ENCODE peak calls at places on chromosomes 5 and 9, in eight cellular contexts. A is EL; P is non-pigmented ciliary epithelial cell; K is T follicular helper cell; Z is vagina; R is left ventricle myocardium superior; D is mesenteric fat pad; W is activated CD4-positive, alpha-beta T cell treated with anti-CD3 and anti-CD28 coated beads, Interleukin-2, amount 50 U/mL, for 4 hours. H is an unnamed sample.

GRCh38 chr5:61330879-61331406 is 1.1 kb upstream of the ZSWIM6 start:
- DNase-seq in A (peak), P (no peak), K (peak), Z (no peak), R (peak), D (peak), W (peak), H (peak)

GRCh38 chr9:81874926-81875325 is 53.3 kb upstream of the SPATA31D4 start:
- DNase-seq in A (peak), P (peak), K (no peak), Z (no peak), R (no peak), D (no peak), W (no peak), H (no peak)

GRCh38 chr5:105961572-105961971 is 1709.2 kb downstream of the EFNA5 start:
- DNase-seq in A (no peak), P (no peak), K (no peak), Z (no peak), R (no peak), D (no peak), W (no peak), H (no peak)

GRCh38 chr9:108125541-108125940 is 636.0 kb upstream of the KLF4 start:
- DNase-seq in A (no peak), P (no peak), K (no peak), Z (no peak), R (peak), D (no peak), W (no peak), H (no peak)

GRCh38 chr5:115419794-115420585 is 123.5 kb upstream of the CCDC112 start:
- DNase-seq in A (peak), P (peak), K (no peak), Z (no peak), R (no peak), D (no peak), W (no peak), H (no peak)

GRCh38 chr5:67166460-67166871 is 30.1 kb downstream of the CD180 start:
- DNase-seq in A (no peak), P (no peak), K (peak), Z (no peak), R (peak), D (no peak), W (peak), H (peak)

GRCh38 chr9:2418619-2419018 is 203.0 kb upstream of the VLDLR start:
- DNase-seq in A (peak), P (peak), K (no peak), Z (no peak), R (no peak), D (no peak), W (no peak), H (no peak)

GRCh38 chr9:135009051-135009560 is 78.4 kb upstream of the OLFM1 start:
- DNase-seq in A (no peak), P (no peak), K (no peak), Z (no peak), R (no peak), D (no peak), W (no peak), H (no peak)

GRCh38 chr9:121640076-121640475 is 11.4 kb upstream of the DAB2IP start:
- DNase-seq in A (peak), P (no peak), K (no peak), Z (no peak), R (peak), D (no peak), W (no peak), H (peak)

GRCh38 chr5:167219296-167219695 is 1072.1 kb upstream of the WWC1 start:
- DNase-seq in A (no peak), P (no peak), K (no peak), Z (no peak), R (no peak), D (no peak), W (no peak), H (no peak)

GRCh38 chr5:58459276-58459859 is 518 bp downstream of the PLK2 start:
- DNase-seq in A (no peak), P (no peak), K (peak), Z (no peak), R (peak), D (peak), W (peak), H (peak)

GRCh38 chr5:143134900-143135299 is 268.6 kb downstream of the NR3C1 start:
- DNase-seq in A (no peak), P (no peak), K (no peak), Z (no peak), R (no peak), D (no peak), W (no peak), H (no peak)

GRCh38 chr9:87894998-87895625 is 12.4 kb downstream of the SPATA31E1 start:
- DNase-seq in A (no peak), P (no peak), K (no peak), Z (peak), R (no peak), D (no peak), W (no peak), H (no peak)

GRCh38 chr5:30040483-30041116 is 1152.9 kb upstream of the CDH6 start:
- DNase-seq in A (peak), P (peak), K (no peak), Z (no peak), R (no peak), D (no peak), W (no peak), H (no peak)

GRCh38 chr5:149429839-149430721 is 51.0 kb upstream of the IL17B start:
- DNase-seq in A (no peak), P (no peak), K (no peak), Z (no peak), R (peak), D (no peak), W (no peak), H (peak)

GRCh38 chr9:83935276-83935890 is 14.2 kb upstream of the KIF27 start:
- DNase-seq in A (peak), P (no peak), K (no peak), Z (no peak), R (no peak), D (no peak), W (no peak), H (no peak)

GRCh38 chr9:119802621-119803020 is 433.4 kb upstream of the BRINP1 start:
- DNase-seq in A (no peak), P (no peak), K (no peak), Z (no peak), R (peak), D (no peak), W (no peak), H (peak)

GRCh38 chr5:9557696-9558095 is 11.8 kb upstream of the SEMA5A start:
- DNase-seq in A (peak), P (no peak), K (no peak), Z (no peak), R (no peak), D (no peak), W (no peak), H (no peak)

GRCh38 chr5:119291056-119291455 is 64.8 kb upstream of the TNFAIP8 start:
- DNase-seq in A (no peak), P (no peak), K (no peak), Z (no peak), R (no peak), D (no peak), W (no peak), H (no peak)

GRCh38 chr5:76332102-76332501 is 71.0 kb upstream of the IQGAP2 start:
- DNase-seq in A (no peak), P (no peak), K (no peak), Z (no peak), R (no peak), D (no peak), W (no peak), H (peak)

GRCh38 chr5:67377651-67378050 is 181.1 kb upstream of the CD180 start:
- DNase-seq in A (no peak), P (no peak), K (no peak), Z (no peak), R (no peak), D (no peak), W (no peak), H (no peak)

GRCh38 chr5:129963359-129963758 is 59.1 kb downstream of the CHSY3 start:
- DNase-seq in A (peak), P (peak), K (no peak), Z (no peak), R (no peak), D (no peak), W (no peak), H (no peak)

GRCh38 chr9:121281614-121282291 is 13.8 kb downstream of the GSN start:
- DNase-seq in A (peak), P (no peak), K (no peak), Z (no peak), R (peak), D (peak), W (no peak), H (peak)

GRCh38 chr5:134555889-134556311 is 30.4 kb downstream of the JADE2 start:
- DNase-seq in A (peak), P (no peak), K (peak), Z (no peak), R (peak), D (no peak), W (peak), H (peak)

GRCh38 chr9:135108801-135109500 is 21.5 kb downstream of the OLFM1 start:
- DNase-seq in A (no peak), P (no peak), K (no peak), Z (no peak), R (no peak), D (no peak), W (no peak), H (no peak)

GRCh38 chr9:130426467-130426773 is 18.3 kb upstream of the ASS1 start:
- DNase-seq in A (no peak), P (no peak), K (no peak), Z (no peak), R (no peak), D (no peak), W (no peak), H (no peak)

GRCh38 chr5:134577022-134577795 is 51.7 kb downstream of the JADE2 start:
- DNase-seq in A (peak), P (no peak), K (no peak), Z (no peak), R (no peak), D (no peak), W (no peak), H (no peak)

GRCh38 chr9:129181246-129181645 is 3.2 kb upstream of the IER5L start:
- DNase-seq in A (no peak), P (no peak), K (no peak), Z (no peak), R (no peak), D (no peak), W (no peak), H (no peak)

GRCh38 chr9:113886003-113886324 is 9.9 kb downstream of the ZNF618 start:
- DNase-seq in A (no peak), P (no peak), K (no peak), Z (no peak), R (no peak), D (no peak), W (no peak), H (no peak)

GRCh38 chr9:98558575-98558974 is 150.2 kb downstream of the GABBR2 start:
- DNase-seq in A (no peak), P (no peak), K (no peak), Z (no peak), R (no peak), D (no peak), W (no peak), H (no peak)

GRCh38 chr5:72860499-72860898 is 44.0 kb downstream of the TNPO1 start:
- DNase-seq in A (peak), P (no peak), K (no peak), Z (no peak), R (no peak), D (no peak), W (no peak), H (no peak)

GRCh38 chr5:24289582-24289981 is 355.2 kb downstream of the CDH10 start:
- DNase-seq in A (no peak), P (no peak), K (no peak), Z (no peak), R (no peak), D (no peak), W (no peak), H (no peak)

GRCh38 chr5:110790673-110791072 is 51.9 kb downstream of the SLC25A46 start:
- DNase-seq in A (peak), P (peak), K (no peak), Z (no peak), R (no peak), D (no peak), W (no peak), H (no peak)

GRCh38 chr9:9791621-9792020 is 821.2 kb downstream of the PTPRD start:
- DNase-seq in A (no peak), P (no peak), K (no peak), Z (no peak), R (no peak), D (no peak), W (no peak), H (no peak)

H was measured in left colon.